ENCODE peak calls at places on chromosome 7, in nine cellular contexts. A is breast epithelium; Q is AG09309; J is posterior cingulate gyrus; V is stimulated activated CD4-positive, alpha-beta T cell treated with anti-CD3 and anti-CD28 coated beads, Interleukin-4, amount 100 ng/mL, for 1 hour; B is natural killer cell treated with Interleukin-12 subunit alpha and Interleukin-12 subunit beta and Interleukin-15 and Interleukin-18, amount 100 ng/mL, for 72 hours; O is NCI-H1092 treated with DMSO at 0.1 percent for 48 hours; M is ACHN; L is RCC 7860. C is an unnamed sample.

GRCh38 chr7:92634924-92635519 is 44.8 kb upstream of the FAM133B start:
- DNase-seq in A (no peak), Q (no peak), J (no peak), V (no peak), B (peak), O (no peak), M (peak), L (peak), C (no peak)

GRCh38 chr7:142357953-142358520 is 100.2 kb upstream of the PRSS58 start:
- DNase-seq in A (no peak), Q (peak), J (no peak), V (peak), B (no peak), O (peak), M (peak), L (peak), C (no peak)

GRCh38 chr7:92740713-92741126 is 95.7 kb downstream of the CDK6 start:
- DNase-seq in A (no peak), Q (no peak), J (no peak), V (no peak), B (no peak), O (no peak), M (peak), L (peak), C (no peak)

GRCh38 chr7:94420321-94420720 is 25.6 kb downstream of the COL1A2 start:
- DNase-seq in A (no peak), Q (no peak), J (no peak), V (no peak), B (no peak), O (no peak), M (no peak), L (no peak), C (no peak)

GRCh38 chr7:74178632-74179031 is 4.5 kb downstream of the EIF4H start:
- DNase-seq in A (no peak), Q (peak), J (no peak), V (no peak), B (no peak), O (no peak), M (no peak), L (no peak), C (no peak)

GRCh38 chr7:94154858-94155257 is 150.7 kb upstream of the BET1 start:
- DNase-seq in A (no peak), Q (no peak), J (no peak), V (no peak), B (no peak), O (no peak), M (no peak), L (no peak), C (peak)

GRCh38 chr7:142608630-142609029 is 140.6 kb upstream of the PRSS1 start:
- DNase-seq in A (no peak), Q (no peak), J (no peak), V (no peak), B (no peak), O (no peak), M (no peak), L (no peak), C (no peak)

GRCh38 chr7:108863221-108863848 is 293.7 kb downstream of the DNAJB9 start:
- DNase-seq in A (no peak), Q (no peak), J (no peak), V (no peak), B (no peak), O (no peak), M (no peak), L (no peak), C (no peak)

GRCh38 chr7:29328811-29329210 is 134.2 kb downstream of the CHN2 start:
- DNase-seq in A (no peak), Q (no peak), J (no peak), V (no peak), B (no peak), O (no peak), M (no peak), L (no peak), C (no peak)

GRCh38 chr7:87876759-87877234 is 504 bp downstream of the DBF4 start:
- DNase-seq in A (peak), Q (peak), J (peak), V (peak), B (peak), O (peak), M (peak), L (peak), C (peak)

GRCh38 chr7:41987-42386 is 150.4 kb upstream of the FAM20C start:
- DNase-seq in A (peak), Q (no peak), J (no peak), V (no peak), B (no peak), O (no peak), M (no peak), L (no peak), C (no peak)

GRCh38 chr7:149624006-149624405 is 126.4 kb upstream of the ZNF746 start:
- DNase-seq in A (no peak), Q (no peak), J (peak), V (peak), B (peak), O (no peak), M (peak), L (no peak), C (no peak)

GRCh38 chr7:102454423-102454822 is 10.2 kb downstream of the ALKBH4 start:
- DNase-seq in A (no peak), Q (no peak), J (no peak), V (no peak), B (no peak), O (peak), M (no peak), L (no peak), C (no peak)

GRCh38 chr7:22586101-22586805 is 86.3 kb upstream of the STEAP1B start:
- DNase-seq in A (no peak), Q (no peak), J (no peak), V (no peak), B (no peak), O (no peak), M (no peak), L (no peak), C (no peak)

GRCh38 chr7:86768967-86769760 is 125.5 kb downstream of the GRM3 start:
- DNase-seq in A (no peak), Q (no peak), J (no peak), V (no peak), B (no peak), O (no peak), M (no peak), L (no peak), C (no peak)

GRCh38 chr7:920351-921070 is 34.0 kb downstream of the ADAP1 start:
- DNase-seq in A (no peak), Q (no peak), J (peak), V (peak), B (peak), O (no peak), M (no peak), L (no peak), C (no peak)